ENCODE peak calls at places on chromosomes 4 and X, in seven cellular contexts. One of them, this sample, is unnamed.

GRCh38 chr4:16897991-16898827 is at the start of gene LDB2:
- DNase-seq in neural progenitor cell: peak; percentile 84
- DNase-seq in IMR-90: peak; percentile 88
- DNase-seq in HCT116: no peak
- DNase-seq in GM12878: no peak
- DNase-seq in hepatocyte: peak; percentile 82
- DNase-seq in fibroblast of lung: peak; percentile 92
- DNase-seq in this sample: no peak

GRCh38 chr4:126405369-126405982 is 1090.7 kb downstream of the FAT4 start:
- DNase-seq in neural progenitor cell: peak; percentile 47
- DNase-seq in IMR-90: peak; percentile 39
- DNase-seq in HCT116: no peak
- DNase-seq in GM12878: no peak
- DNase-seq in hepatocyte: no peak
- DNase-seq in fibroblast of lung: peak; percentile 52
- DNase-seq in this sample: no peak

GRCh38 chr4:3328814-3329663 is 36.2 kb downstream of the RGS12 start:
- DNase-seq in neural progenitor cell: no peak
- DNase-seq in IMR-90: no peak
- DNase-seq in HCT116: no peak
- DNase-seq in GM12878: no peak
- DNase-seq in hepatocyte: no peak
- DNase-seq in fibroblast of lung: no peak
- DNase-seq in this sample: no peak

GRCh38 chrX:53918697-53919096 is 125.6 kb downstream of the PHF8 start:
- DNase-seq in neural progenitor cell: no peak
- DNase-seq in IMR-90: no peak
- DNase-seq in HCT116: no peak
- DNase-seq in GM12878: no peak
- DNase-seq in hepatocyte: no peak
- DNase-seq in fibroblast of lung: no peak
- DNase-seq in this sample: no peak

GRCh38 chrX:97224148-97224547 is 340.4 kb downstream of the RPA4 start:
- DNase-seq in neural progenitor cell: no peak
- DNase-seq in IMR-90: no peak
- DNase-seq in HCT116: no peak
- DNase-seq in GM12878: no peak
- DNase-seq in hepatocyte: no peak
- DNase-seq in fibroblast of lung: no peak
- DNase-seq in this sample: no peak

GRCh38 chrX:107542500-107542899 is 85.8 kb upstream of the PRPS1 start:
- DNase-seq in neural progenitor cell: peak; percentile 73
- DNase-seq in IMR-90: peak; percentile 34
- DNase-seq in HCT116: peak; percentile 8
- DNase-seq in GM12878: no peak
- DNase-seq in hepatocyte: peak; percentile 30
- DNase-seq in fibroblast of lung: peak; percentile 31
- DNase-seq in this sample: no peak

GRCh38 chr4:12538162-12538561 is 946.0 kb downstream of the RAB28 start:
- DNase-seq in neural progenitor cell: no peak
- DNase-seq in IMR-90: no peak
- DNase-seq in HCT116: no peak
- DNase-seq in GM12878: no peak
- DNase-seq in hepatocyte: no peak
- DNase-seq in fibroblast of lung: no peak
- DNase-seq in this sample: no peak

GRCh38 chr4:117385531-117385930 is 300.2 kb upstream of the TRAM1L1 start:
- DNase-seq in neural progenitor cell: no peak
- DNase-seq in IMR-90: peak; percentile 67
- DNase-seq in HCT116: no peak
- DNase-seq in GM12878: no peak
- DNase-seq in hepatocyte: no peak
- DNase-seq in fibroblast of lung: no peak
- DNase-seq in this sample: no peak

GRCh38 chr4:78749258-78749971 is 26.7 kb upstream of the BMP2K start:
- DNase-seq in neural progenitor cell: no peak
- DNase-seq in IMR-90: no peak
- DNase-seq in HCT116: no peak
- DNase-seq in GM12878: peak; percentile 71
- DNase-seq in hepatocyte: no peak
- DNase-seq in fibroblast of lung: no peak
- DNase-seq in this sample: no peak

GRCh38 chrX:135520022-135520552 is 373 bp upstream of the INTS6L start:
- DNase-seq in neural progenitor cell: peak; percentile 16
- DNase-seq in IMR-90: peak; percentile 60
- DNase-seq in HCT116: no peak
- DNase-seq in GM12878: no peak
- DNase-seq in hepatocyte: peak; percentile 13
- DNase-seq in fibroblast of lung: peak; percentile 52
- DNase-seq in this sample: no peak

GRCh38 chrX:145213504-145213903 is 33.8 kb upstream of the SPANXN1 start:
- DNase-seq in neural progenitor cell: peak; percentile 45
- DNase-seq in IMR-90: no peak
- DNase-seq in HCT116: no peak
- DNase-seq in GM12878: no peak
- DNase-seq in hepatocyte: peak; percentile 22
- DNase-seq in fibroblast of lung: no peak
- DNase-seq in this sample: no peak

GRCh38 chr4:159341486-159341885 is 238.6 kb downstream of the RAPGEF2 start:
- DNase-seq in neural progenitor cell: no peak
- DNase-seq in IMR-90: peak; percentile 72
- DNase-seq in HCT116: no peak
- DNase-seq in GM12878: no peak
- DNase-seq in hepatocyte: no peak
- DNase-seq in fibroblast of lung: peak; percentile 77
- DNase-seq in this sample: no peak

GRCh38 chrX:11698747-11699146 is 33.0 kb upstream of the ARHGAP6 start:
- DNase-seq in neural progenitor cell: no peak
- DNase-seq in IMR-90: no peak
- DNase-seq in HCT116: no peak
- DNase-seq in GM12878: no peak
- DNase-seq in hepatocyte: no peak
- DNase-seq in fibroblast of lung: peak; percentile 27
- DNase-seq in this sample: no peak

GRCh38 chrX:102126863-102127262 is 1.4 kb downstream of the TCEAL2 start:
- DNase-seq in neural progenitor cell: no peak
- DNase-seq in IMR-90: no peak
- DNase-seq in HCT116: no peak
- DNase-seq in GM12878: no peak
- DNase-seq in hepatocyte: no peak
- DNase-seq in fibroblast of lung: no peak
- DNase-seq in this sample: no peak

GRCh38 chr4:7358100-7358735 is 76.5 kb downstream of the PSAPL1 start:
- DNase-seq in neural progenitor cell: no peak
- DNase-seq in IMR-90: peak; percentile 93
- DNase-seq in HCT116: peak; percentile 42
- DNase-seq in GM12878: no peak
- DNase-seq in hepatocyte: peak; percentile 42
- DNase-seq in fibroblast of lung: peak; percentile 88
- DNase-seq in this sample: no peak

GRCh38 chr4:10077492-10078335 is 38.9 kb downstream of the WDR1 start:
- DNase-seq in neural progenitor cell: no peak
- DNase-seq in IMR-90: no peak
- DNase-seq in HCT116: no peak
- DNase-seq in GM12878: no peak
- DNase-seq in hepatocyte: no peak
- DNase-seq in fibroblast of lung: peak; percentile 21
- DNase-seq in this sample: no peak
- TF ChIP-seq CTCF in neural progenitor cell: no peak
- TF ChIP-seq CTCF in IMR-90: no peak
- TF ChIP-seq CTCF in HCT116: no peak
- TF ChIP-seq CTCF in GM12878: no peak
- TF ChIP-seq CTCF in hepatocyte: no peak
- TF ChIP-seq CTCF in fibroblast of lung: no peak
- TF ChIP-seq CTCF in this sample: no peak

DNA sequence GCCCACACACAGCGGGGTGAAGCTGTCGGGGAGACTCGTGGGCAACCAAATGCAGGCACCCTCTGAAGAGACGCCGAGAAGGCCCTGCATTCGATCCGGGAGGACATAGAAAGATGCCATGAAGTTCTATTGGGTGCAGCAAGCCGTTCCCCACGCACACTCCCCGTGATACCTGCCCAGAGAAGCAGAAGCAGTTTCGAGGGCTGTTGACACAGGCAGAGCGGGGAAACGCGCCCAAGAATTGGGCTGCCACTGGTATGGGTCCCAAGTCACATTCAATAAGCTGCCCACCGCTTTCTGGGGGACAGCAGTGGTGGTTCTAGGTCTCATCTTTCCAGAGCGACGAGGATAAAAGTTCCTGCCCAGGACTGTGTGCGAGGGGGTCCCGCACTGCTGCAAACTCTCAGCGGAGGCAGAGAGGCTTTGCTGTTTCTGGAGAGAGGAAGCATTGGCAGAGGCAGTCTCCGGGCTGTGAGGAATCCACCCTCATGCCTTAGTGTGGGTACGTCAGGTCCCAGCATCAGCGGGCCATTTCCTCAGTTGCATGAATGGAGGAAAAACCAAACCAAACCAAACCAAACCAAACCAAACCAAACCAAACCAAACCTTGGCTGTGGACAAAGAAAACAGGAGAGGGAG is 10.1 kb downstream of the PITX2 start:
- DNase-seq in neural progenitor cell: no peak
- DNase-seq in IMR-90: no peak
- DNase-seq in HCT116: no peak
- DNase-seq in GM12878: no peak
- DNase-seq in hepatocyte: no peak
- DNase-seq in fibroblast of lung: no peak
- DNase-seq in this sample: no peak
- H3K27me3 ChIP-seq in neural progenitor cell: peaks cover 75% of the 10 kb centered on the region
- H3K27me3 ChIP-seq in IMR-90: peaks cover 73% of the 10 kb centered on the region
- H3K27me3 ChIP-seq in HCT116: no peaks in the 10 kb centered on the region
- H3K27me3 ChIP-seq in GM12878: peaks cover 21% of the 10 kb centered on the region
- H3K27me3 ChIP-seq in hepatocyte: peaks cover 9% of the 10 kb centered on the region
- H3K27me3 ChIP-seq in fibroblast of lung: peaks cover 72% of the 10 kb centered on the region
- H3K27me3 ChIP-seq in this sample: peaks cover 91% of the 10 kb centered on the region

DNA sequence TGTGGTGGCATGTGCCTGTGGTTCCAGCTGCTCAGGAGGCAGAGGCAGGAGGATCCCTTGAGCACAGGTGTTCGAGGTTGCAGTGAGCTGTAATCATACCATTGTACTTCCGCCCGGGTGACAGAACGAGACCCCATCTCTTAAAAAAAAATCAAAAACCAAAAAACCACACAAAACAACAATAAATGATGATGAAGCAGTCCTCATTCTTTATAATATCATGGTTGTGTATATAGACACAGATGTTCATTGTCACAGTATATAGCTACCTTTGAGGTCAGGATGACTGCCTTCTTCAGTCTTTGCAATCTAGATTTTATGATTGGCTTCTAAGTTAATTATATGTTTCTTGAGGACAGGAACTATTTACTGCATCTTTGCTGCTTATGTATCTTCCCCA is 37.0 kb downstream of the ZFX start:
- DNase-seq in neural progenitor cell: no peak
- DNase-seq in IMR-90: no peak
- DNase-seq in HCT116: no peak
- DNase-seq in GM12878: no peak
- DNase-seq in hepatocyte: no peak
- DNase-seq in fibroblast of lung: no peak
- DNase-seq in this sample: no peak
- H4K20me1 ChIP-seq in neural progenitor cell: peaks cover 38% of the 10 kb centered on the region
- H4K20me1 ChIP-seq in IMR-90: peaks cover 75% of the 10 kb centered on the region
- H4K20me1 ChIP-seq in HCT116: no peaks in the 10 kb centered on the region
- H4K20me1 ChIP-seq in GM12878: peaks cover 4% of the 10 kb centered on the region
- H4K20me1 ChIP-seq in hepatocyte: peaks cover 82% of the 10 kb centered on the region
- H4K20me1 ChIP-seq in fibroblast of lung: peaks cover 7% of the 10 kb centered on the region
- H4K20me1 ChIP-seq in this sample: peaks cover 6% of the 10 kb centered on the region

DNA sequence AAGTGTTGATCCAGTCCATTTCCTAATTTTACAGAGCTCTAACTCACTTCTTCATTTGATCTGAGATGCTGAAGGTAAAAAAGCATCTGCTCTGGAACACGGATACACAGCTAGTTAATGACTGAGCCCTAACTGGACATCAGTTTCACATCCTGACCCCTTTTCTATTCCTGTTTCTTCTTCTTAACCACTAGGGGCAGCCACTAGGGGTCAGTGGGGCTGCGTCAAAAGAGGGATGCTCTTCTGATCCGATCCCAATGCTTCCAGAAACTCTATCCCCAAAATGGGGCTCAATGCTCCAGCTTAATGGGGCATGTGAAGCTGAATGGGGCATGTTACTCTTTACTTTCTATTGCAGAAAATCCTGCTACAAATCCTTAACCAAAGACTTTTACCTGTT is 33.4 kb upstream of the PHKA2 start:
- DNase-seq in neural progenitor cell: peak; percentile 66
- DNase-seq in IMR-90: peak; percentile 17
- DNase-seq in HCT116: no peak
- DNase-seq in GM12878: no peak
- DNase-seq in hepatocyte: peak; percentile 28
- DNase-seq in fibroblast of lung: peak; percentile 39
- DNase-seq in this sample: no peak
- TF ChIP-seq CTCF in neural progenitor cell: peak; percentile 65
- TF ChIP-seq CTCF in IMR-90: peak; percentile 51
- TF ChIP-seq CTCF in HCT116: peak; percentile 73
- TF ChIP-seq CTCF in GM12878: peak; percentile 55
- TF ChIP-seq CTCF in hepatocyte: peak; percentile 44
- TF ChIP-seq CTCF in fibroblast of lung: peak; percentile 38
- TF ChIP-seq CTCF in this sample: peak; percentile 50

GRCh38 chrX:128975716-128976115 is 547.6 kb downstream of the SMARCA1 start:
- DNase-seq in neural progenitor cell: peak; percentile 68
- DNase-seq in IMR-90: no peak
- DNase-seq in HCT116: no peak
- DNase-seq in GM12878: no peak
- DNase-seq in hepatocyte: peak; percentile 56
- DNase-seq in fibroblast of lung: no peak
- DNase-seq in this sample: no peak

DNA sequence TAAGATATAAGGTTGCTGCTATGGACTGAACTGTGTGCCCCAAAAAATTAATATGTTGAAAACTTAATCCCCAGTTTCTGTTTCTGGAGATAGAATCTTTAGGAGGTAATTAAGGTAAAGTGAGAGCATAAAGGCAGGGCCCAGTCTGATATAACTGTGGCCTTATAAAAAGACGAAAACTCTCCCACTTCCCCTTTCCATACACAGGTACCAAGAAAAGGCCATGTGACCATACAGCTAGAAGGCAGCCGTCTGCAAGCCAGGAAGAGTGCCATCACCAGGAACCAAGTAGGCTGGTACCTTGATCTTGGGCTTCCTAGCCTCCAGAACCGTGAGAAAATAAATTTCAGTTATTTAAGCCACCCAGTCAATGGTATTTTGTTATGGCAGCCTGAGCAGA is 550.3 kb downstream of the SMARCA1 start:
- DNase-seq in neural progenitor cell: no peak
- DNase-seq in IMR-90: no peak
- DNase-seq in HCT116: no peak
- DNase-seq in GM12878: no peak
- DNase-seq in hepatocyte: no peak
- DNase-seq in fibroblast of lung: no peak
- DNase-seq in this sample: no peak
- H3K27me3 ChIP-seq in neural progenitor cell: no peaks in the 10 kb centered on the region
- H3K27me3 ChIP-seq in IMR-90: no peaks in the 10 kb centered on the region
- H3K27me3 ChIP-seq in HCT116: no peaks in the 10 kb centered on the region
- H3K27me3 ChIP-seq in GM12878: no peaks in the 10 kb centered on the region
- H3K27me3 ChIP-seq in hepatocyte: no peaks in the 10 kb centered on the region
- H3K27me3 ChIP-seq in fibroblast of lung: no peaks in the 10 kb centered on the region
- H3K27me3 ChIP-seq in this sample: no peaks in the 10 kb centered on the region

GRCh38 chr4:8494218-8494617 is 53.6 kb downstream of the TRMT44 start:
- DNase-seq in neural progenitor cell: no peak
- DNase-seq in IMR-90: no peak
- DNase-seq in HCT116: no peak
- DNase-seq in GM12878: no peak
- DNase-seq in hepatocyte: no peak
- DNase-seq in fibroblast of lung: no peak
- DNase-seq in this sample: no peak
- H4K20me1 ChIP-seq in neural progenitor cell: no peaks in the 10 kb centered on the region
- H4K20me1 ChIP-seq in IMR-90: no peaks in the 10 kb centered on the region
- H4K20me1 ChIP-seq in HCT116: no peaks in the 10 kb centered on the region
- H4K20me1 ChIP-seq in GM12878: no peaks in the 10 kb centered on the region
- H4K20me1 ChIP-seq in hepatocyte: no peaks in the 10 kb centered on the region
- H4K20me1 ChIP-seq in fibroblast of lung: no peaks in the 10 kb centered on the region
- H4K20me1 ChIP-seq in this sample: no peaks in the 10 kb centered on the region